ENCODE peak calls at places on chromosomes 2 and 18, in seven cellular contexts. R is lower leg skin; Y is endodermal cell; X is pancreas; Q is PC-3; F is sigmoid colon; U is CD4-positive, CD25-positive, alpha-beta regulatory T cell. A is an unnamed sample.

GRCh38 chr18:49704334-49704733 is 109.0 kb downstream of the ACAA2 start:
- DNase-seq in Q (no peak), X (no peak), U (no peak), R (no peak), F (no peak), Y (peak; percentile 41), A (no peak)

GRCh38 chr2:36609507-36609906 is 11.5 kb upstream of the FEZ2 start:
- DNase-seq in F (no peak), X (no peak), Y (no peak), R (no peak), U (no peak), Q (no peak), A (no peak)

GRCh38 chr2:83747141-83747540 is 711.9 kb downstream of the SUCLG1 start:
- DNase-seq in U (no peak), F (no peak), X (no peak), R (no peak), Y (no peak), Q (peak; percentile 15), A (peak; percentile 76)

GRCh38 chr2:101699191-101699938 is 1.9 kb downstream of the MAP4K4 start:
- DNase-seq in U (no peak), Y (no peak), X (no peak), Q (peak; percentile 40), F (no peak), R (no peak), A (no peak)

GRCh38 chr18:62339106-62339988 is 14.2 kb downstream of the TNFRSF11A start:
- DNase-seq in Q (peak; percentile 89), U (no peak), F (no peak), Y (peak; percentile 66), R (no peak), X (no peak), A (peak; percentile 86)

GRCh38 chr2:169012812-169013627 is 18.1 kb downstream of the ABCB11 start:
- DNase-seq in R (no peak), F (no peak), U (no peak), Q (peak; percentile 56), X (no peak), Y (no peak), A (no peak)

GRCh38 chr2:55418512-55419235 is 982 bp downstream of the CCDC88A start:
- DNase-seq in U (no peak), X (no peak), Y (peak; percentile 56), F (no peak), R (no peak), Q (no peak), A (peak; percentile 15)

GRCh38 chr2:216139884-216140283 is 30.7 kb downstream of the XRCC5 start:
- DNase-seq in Y (peak; percentile 65), R (no peak), F (no peak), Q (peak; percentile 43), U (peak; percentile 6), X (peak; percentile 15), A (peak; percentile 41)

GRCh38 chr18:9575558-9575957 is 38.8 kb downstream of the PPP4R1 start:
- DNase-seq in X (peak; percentile 85), U (no peak), Y (peak; percentile 84), Q (peak; percentile 95), R (peak; percentile 72), F (peak; percentile 91), A (peak; percentile 95)

GRCh38 chr2:227415538-227416424 is 28.0 kb upstream of the SCYGR1 start:
- DNase-seq in X (no peak), F (peak; percentile 69), Y (no peak), U (no peak), Q (peak; percentile 81), R (no peak), A (peak; percentile 87)

GRCh38 chr2:132670104-132670960 is at the start of gene LYPD1:
- DNase-seq in U (no peak), X (peak; percentile 32), Q (peak; percentile 54), R (no peak), Y (no peak), F (peak; percentile 59), A (no peak)

GRCh38 chr2:186542002-186542401 is 47.9 kb upstream of the ITGAV start:
- DNase-seq in R (no peak), Y (no peak), X (no peak), Q (no peak), U (no peak), F (no peak), A (peak; percentile 69)

GRCh38 chr2:12928197-12928596 is 211.5 kb downstream of the TRIB2 start:
- DNase-seq in F (no peak), U (no peak), X (no peak), Y (no peak), Q (peak; percentile 96), R (no peak), A (peak; percentile 77)

GRCh38 chr2:218010116-218010837 is 7.5 kb upstream of the TNS1 start:
- DNase-seq in Q (no peak), X (peak; percentile 65), U (no peak), F (peak; percentile 83), R (no peak), Y (peak; percentile 83), A (no peak)

GRCh38 chr2:169363570-169364150 is 1.3 kb upstream of the LRP2 start:
- DNase-seq in R (no peak), X (peak; percentile 11), U (peak; percentile 5), Y (peak; percentile 77), F (no peak), Q (no peak), A (peak; percentile 7)

GRCh38 chr2:226799211-226799975 is at the start of gene IRS1:
- DNase-seq in F (peak; percentile 91), Q (peak; percentile 75), R (peak; percentile 54), U (peak; percentile 61), Y (peak; percentile 91), X (peak; percentile 70), A (peak; percentile 34)

GRCh38 chr2:42879116-42879705 is 86.8 kb upstream of the HAAO start:
- DNase-seq in U (no peak), Y (peak; percentile 33), F (no peak), X (no peak), Q (no peak), R (no peak), A (no peak)

GRCh38 chr2:121805767-121806145 is 50.3 kb downstream of the TSN start:
- DNase-seq in Y (no peak), Q (no peak), R (no peak), X (no peak), F (no peak), U (no peak), A (no peak)

GRCh38 chr2:105961599-105962146 is 217.0 kb downstream of the NCK2 start:
- DNase-seq in F (no peak), R (no peak), X (no peak), U (no peak), Q (no peak), Y (peak; percentile 66), A (no peak)

GRCh38 chr2:186036862-186037449 is 298.4 kb downstream of the FSIP2 start:
- DNase-seq in X (no peak), F (no peak), R (no peak), Q (no peak), U (no peak), Y (no peak), A (no peak)

GRCh38 chr18:74724186-74724585 is 126.5 kb downstream of the ZNF407 start:
- DNase-seq in U (no peak), Y (no peak), R (no peak), F (no peak), X (no peak), Q (no peak), A (no peak)
- H3K4me3 ChIP-seq in U (no peak overlapping the region), Y (no peak overlapping the region), R (no peak overlapping the region), F (no peak overlapping the region), X (no peak overlapping the region), Q (no peak overlapping the region), A (no peak overlapping the region)

GRCh38 chr2:230868151-230868946 is 3.6 kb downstream of the ITM2C start:
- DNase-seq in F (no peak), X (no peak), Y (peak; percentile 88), R (no peak), U (no peak), Q (no peak), A (no peak)
- H3K4me3 ChIP-seq in F (no peak overlapping the region), X (no peak overlapping the region), Y (peak overlapping the region; percentile 46), R (no peak overlapping the region), U (no peak overlapping the region), Q (no peak overlapping the region), A (no peak overlapping the region)

GRCh38 chr2:100317634-100318033 is 4.7 kb downstream of the LONRF2 start:
- DNase-seq in U (no peak), X (no peak), F (no peak), Q (peak; percentile 10), Y (no peak), R (no peak), A (no peak)

GRCh38 chr2:100321881-100322820 is at the start of gene LONRF2:
- DNase-seq in F (no peak), Y (peak; percentile 69), U (no peak), X (peak; percentile 76), R (no peak), Q (peak; percentile 22), A (no peak)

GRCh38 chr2:100321181-100321880 is 970 bp downstream of the LONRF2 start:
- DNase-seq in R (no peak), Y (peak; percentile 89), Q (peak; percentile 55), U (no peak), X (peak; percentile 80), F (no peak), A (peak; percentile 10)

GRCh38 chr2:100320547-100321180 is 1.6 kb downstream of the LONRF2 start:
- DNase-seq in R (no peak), Y (peak; percentile 41), U (no peak), F (no peak), X (no peak), Q (peak; percentile 37), A (no peak)
- H3K4me3 ChIP-seq in R (peak overlapping the region; percentile 15), Y (no peak overlapping the region), U (no peak overlapping the region), F (peak overlapping the region; percentile 62), X (peak overlapping the region; percentile 67), Q (peak overlapping the region; percentile 63), A (no peak overlapping the region)

GRCh38 chr18:23586249-23587196 is at the start of gene NPC1:
- DNase-seq in Q (peak; percentile 96), R (peak; percentile 90), X (peak; percentile 94), U (peak; percentile 89), Y (peak; percentile 98), F (peak; percentile 97), A (peak; percentile 91)

GRCh38 chr18:23587220-23587642 is 925 bp upstream of the NPC1 start:
- DNase-seq in F (no peak), Y (no peak), R (no peak), X (no peak), U (no peak), Q (no peak), A (no peak)

GRCh38 chr18:23585897-23586248 is 433 bp downstream of the NPC1 start:
- DNase-seq in R (no peak), F (no peak), Q (no peak), U (no peak), X (no peak), Y (no peak), A (no peak)

GRCh38 chr18:23591011-23591410 is 4.7 kb upstream of the NPC1 start:
- DNase-seq in R (no peak), U (no peak), F (no peak), Q (no peak), X (no peak), Y (no peak), A (no peak)

GRCh38 chr18:23588836-23589560 is 2.7 kb upstream of the NPC1 start:
- DNase-seq in Y (peak; percentile 75), X (no peak), R (no peak), F (no peak), Q (peak; percentile 11), U (no peak), A (peak; percentile 42)
- H3K4me3 ChIP-seq in Y (no peak overlapping the region), X (no peak overlapping the region), R (no peak overlapping the region), F (no peak overlapping the region), Q (no peak overlapping the region), U (no peak overlapping the region), A (no peak overlapping the region)

DNA sequence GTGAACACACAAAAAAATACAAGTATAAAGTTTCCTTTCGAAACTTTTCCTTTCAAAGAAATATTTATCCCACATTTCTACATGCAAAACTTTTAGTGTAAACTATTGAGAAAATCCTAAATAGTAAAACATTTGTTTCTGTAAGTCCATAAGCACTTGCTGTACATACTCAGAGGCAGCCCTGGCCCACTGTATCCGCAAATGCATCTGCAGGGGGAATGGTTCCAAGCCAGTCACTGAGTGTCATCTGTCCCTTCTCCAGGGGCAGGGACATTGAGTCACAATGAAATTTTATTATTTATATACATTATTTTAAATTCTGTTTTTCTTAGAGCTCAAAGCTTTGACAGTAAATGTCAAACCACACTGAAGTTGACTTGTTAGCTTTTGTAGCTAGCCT is 367.1 kb downstream of the MTX2 start:
- DNase-seq in X (no peak), U (no peak), F (no peak), Y (no peak), R (no peak), Q (peak; percentile 31), A (no peak)
- H3K4me3 ChIP-seq in X (no peak overlapping the region), U (no peak overlapping the region), F (no peak overlapping the region), Y (no peak overlapping the region), R (no peak overlapping the region), Q (peak overlapping the region; percentile 71), A (no peak overlapping the region)